ENCODE peak calls at places on chromosome 22, in seven cellular contexts. Y is GM12878, S is SK-N-SH, N is HepG2, H is K562, U is GM12891, I is H1. T is an unnamed sample.

GRCh38 chr22:17951315-17951714 is 73.0 kb downstream of the MICAL3 start:
- DNase-seq in Y (no peak), S (no peak), N (peak), H (no peak), U (no peak), I (no peak), T (no peak)

GRCh38 chr22:38276161-38276560 is 3.4 kb upstream of the TMEM184B start:
- DNase-seq in Y (no peak), S (no peak), N (no peak), H (no peak), U (no peak), I (no peak), T (no peak)

GRCh38 chr22:37008365-37008764 is 10.9 kb downstream of the TST start:
- DNase-seq in Y (no peak), S (no peak), N (no peak), H (peak), U (no peak), I (no peak), T (no peak)

GRCh38 chr22:39205344-39206021 is 39.3 kb downstream of the PDGFB start:
- DNase-seq in Y (no peak), S (no peak), N (peak), H (peak), U (no peak), I (no peak), T (peak)

GRCh38 chr22:33747576-33748180 is 172.6 kb downstream of the LARGE1 start:
- DNase-seq in Y (no peak), S (peak), N (no peak), H (no peak), U (no peak), I (no peak), T (no peak)

GRCh38 chr22:25148149-25148691 is 51.4 kb upstream of the CRYBB3 start:
- DNase-seq in Y (no peak), S (no peak), N (no peak), H (peak), U (no peak), I (no peak), T (no peak)

GRCh38 chr22:40009231-40009769 is 14.5 kb downstream of the FAM83F start:
- DNase-seq in Y (no peak), S (no peak), N (no peak), H (peak), U (no peak), I (peak), T (no peak)

GRCh38 chr22:28142361-28142801 is 223.3 kb upstream of the PITPNB start:
- DNase-seq in Y (no peak), S (no peak), N (peak), H (no peak), U (no peak), I (no peak), T (no peak)

GRCh38 chr22:38144025-38144405 is 33.5 kb upstream of the BAIAP2L2 start:
- DNase-seq in Y (no peak), S (peak), N (peak), H (no peak), U (no peak), I (no peak), T (no peak)

GRCh38 chr22:43883012-43883661 is 8.7 kb downstream of the PNPLA5 start:
- DNase-seq in Y (no peak), S (peak), N (peak), H (peak), U (peak), I (peak), T (peak)

GRCh38 chr22:43789452-43789851 is 22.7 kb downstream of the EFCAB6 start:
- DNase-seq in Y (no peak), S (peak), N (no peak), H (no peak), U (no peak), I (no peak), T (no peak)

GRCh38 chr22:36160499-36160942 is at the start of gene APOL3:
- DNase-seq in Y (peak), S (no peak), N (no peak), H (no peak), U (no peak), I (no peak), T (no peak)

GRCh38 chr22:39348909-39349505 is 784 bp upstream of the SYNGR1 start:
- DNase-seq in Y (no peak), S (peak), N (no peak), H (no peak), U (no peak), I (no peak), T (no peak)

GRCh38 chr22:37256075-37256726 is 12.1 kb upstream of the RAC2 start:
- DNase-seq in Y (no peak), S (no peak), N (no peak), H (no peak), U (no peak), I (no peak), T (no peak)

GRCh38 chr22:44776535-44777363 is 24.4 kb downstream of the ARHGAP8 start:
- DNase-seq in Y (no peak), S (no peak), N (no peak), H (no peak), U (no peak), I (no peak), T (no peak)

GRCh38 chr22:37014835-37015586 is 4.2 kb downstream of the TST start:
- DNase-seq in Y (no peak), S (no peak), N (no peak), H (peak), U (no peak), I (no peak), T (no peak)

GRCh38 chr22:37309221-37310074 is 27.1 kb downstream of the CYTH4 start:
- DNase-seq in Y (peak), S (peak), N (no peak), H (peak), U (peak), I (no peak), T (peak)

GRCh38 chr22:38255697-38256096 is 17.1 kb downstream of the TMEM184B start:
- DNase-seq in Y (no peak), S (no peak), N (no peak), H (no peak), U (no peak), I (no peak), T (no peak)

GRCh38 chr22:17773606-17774205 is 563 bp downstream of the BID start:
- DNase-seq in Y (no peak), S (peak), N (peak), H (peak), U (peak), I (peak), T (peak)

GRCh38 chr22:37999640-38000272 is 15.4 kb upstream of the SOX10 start:
- DNase-seq in Y (no peak), S (no peak), N (no peak), H (peak), U (no peak), I (no peak), T (no peak)

GRCh38 chr22:20615021-20615420 is 107.6 kb downstream of the MED15 start:
- DNase-seq in Y (no peak), S (no peak), N (no peak), H (no peak), U (no peak), I (no peak), T (no peak)

GRCh38 chr22:24271406-24271760 is 752 bp downstream of the SPECC1L start:
- DNase-seq in Y (no peak), S (no peak), N (no peak), H (peak), U (no peak), I (no peak), T (no peak)

GRCh38 chr22:26542831-26543230 is 30.6 kb upstream of the TFIP11 start:
- DNase-seq in Y (no peak), S (no peak), N (no peak), H (no peak), U (no peak), I (no peak), T (no peak)

GRCh38 chr22:27601195-27601594 is 200.4 kb downstream of the MN1 start:
- DNase-seq in Y (no peak), S (no peak), N (no peak), H (no peak), U (no peak), I (no peak), T (no peak)

GRCh38 chr22:49977578-49977977 is 17.0 kb downstream of the PIM3 start:
- DNase-seq in Y (no peak), S (peak), N (no peak), H (no peak), U (no peak), I (no peak), T (no peak)

GRCh38 chr22:23067023-23067650 is 3.2 kb upstream of the GNAZ start:
- DNase-seq in Y (no peak), S (no peak), N (no peak), H (no peak), U (no peak), I (peak), T (no peak)

GRCh38 chr22:25680949-25681348 is 61.0 kb upstream of the MYO18B start:
- DNase-seq in Y (no peak), S (no peak), N (no peak), H (no peak), U (no peak), I (no peak), T (no peak)

GRCh38 chr22:50027639-50028537 is 15.3 kb upstream of the IL17REL start:
- DNase-seq in Y (no peak), S (peak), N (no peak), H (no peak), U (no peak), I (no peak), T (peak)

GRCh38 chr22:37166675-37167066 is 17.0 kb upstream of the IL2RB start:
- DNase-seq in Y (no peak), S (peak), N (peak), H (peak), U (peak), I (peak), T (peak)

GRCh38 chr22:35615156-35615555 is 2.0 kb downstream of the MB start:
- DNase-seq in Y (no peak), S (no peak), N (no peak), H (no peak), U (no peak), I (no peak), T (no peak)

GRCh38 chr22:40176921-40177737 is 596 bp upstream of the TNRC6B start:
- DNase-seq in Y (peak), S (no peak), N (peak), H (peak), U (no peak), I (peak), T (no peak)

GRCh38 chr22:41092847-41093371 is 517 bp downstream of the EP300 start:
- DNase-seq in Y (no peak), S (peak), N (peak), H (peak), U (no peak), I (peak), T (peak)

GRCh38 chr22:22397292-22397870 is 111.2 kb downstream of the ZNF280B start:
- DNase-seq in Y (no peak), S (no peak), N (peak), H (peak), U (no peak), I (no peak), T (no peak)

GRCh38 chr22:39980635-39981034 is 14.1 kb upstream of the FAM83F start:
- DNase-seq in Y (no peak), S (no peak), N (no peak), H (no peak), U (no peak), I (no peak), T (no peak)

GRCh38 chr22:46043339-46043738 is 66.4 kb upstream of the WNT7B start:
- DNase-seq in Y (no peak), S (no peak), N (no peak), H (no peak), U (no peak), I (no peak), T (no peak)

GRCh38 chr22:45207981-45208664 is 32.6 kb downstream of the KIAA0930 start:
- DNase-seq in Y (no peak), S (no peak), N (no peak), H (no peak), U (no peak), I (no peak), T (no peak)

GRCh38 chr22:22702159-22702873 is 57.9 kb downstream of the GGTLC2 start:
- DNase-seq in Y (no peak), S (no peak), N (no peak), H (peak), U (no peak), I (no peak), T (no peak)

GRCh38 chr22:21791635-21792625 is 56.3 kb upstream of the YPEL1 start:
- DNase-seq in Y (peak), S (no peak), N (no peak), H (peak), U (no peak), I (no peak), T (no peak)

GRCh38 chr22:47377926-47378560 is 615.6 kb downstream of the TBC1D22A start:
- DNase-seq in Y (no peak), S (no peak), N (no peak), H (no peak), U (no peak), I (no peak), T (no peak)
- TF ChIP-seq TAF1 in Y (no peak), S (no peak), N (no peak), H (no peak), U (no peak), I (no peak), T (no peak)

GRCh38 chr22:42376721-42377177 is 55.5 kb downstream of the NFAM1 start:
- DNase-seq in Y (no peak), S (peak), N (no peak), H (peak), U (no peak), I (no peak), T (no peak)

GRCh38 chr22:42381152-42381551 is 51.1 kb downstream of the NFAM1 start:
- DNase-seq in Y (no peak), S (no peak), N (no peak), H (no peak), U (no peak), I (no peak), T (no peak)

GRCh38 chr22:42383287-42383686 is 48.9 kb downstream of the NFAM1 start:
- DNase-seq in Y (no peak), S (no peak), N (no peak), H (no peak), U (no peak), I (no peak), T (no peak)

GRCh38 chr22:42383851-42384417 is 48.3 kb downstream of the NFAM1 start:
- DNase-seq in Y (no peak), S (no peak), N (no peak), H (no peak), U (no peak), I (no peak), T (no peak)

GRCh38 chr22:42379961-42380537 is 52.2 kb downstream of the NFAM1 start:
- DNase-seq in Y (no peak), S (no peak), N (no peak), H (no peak), U (no peak), I (no peak), T (no peak)
- TF ChIP-seq POLR2AphosphoS5 in Y (no peak), S (no peak), N (no peak), H (no peak), U (no peak), I (no peak), T (no peak)

DNA sequence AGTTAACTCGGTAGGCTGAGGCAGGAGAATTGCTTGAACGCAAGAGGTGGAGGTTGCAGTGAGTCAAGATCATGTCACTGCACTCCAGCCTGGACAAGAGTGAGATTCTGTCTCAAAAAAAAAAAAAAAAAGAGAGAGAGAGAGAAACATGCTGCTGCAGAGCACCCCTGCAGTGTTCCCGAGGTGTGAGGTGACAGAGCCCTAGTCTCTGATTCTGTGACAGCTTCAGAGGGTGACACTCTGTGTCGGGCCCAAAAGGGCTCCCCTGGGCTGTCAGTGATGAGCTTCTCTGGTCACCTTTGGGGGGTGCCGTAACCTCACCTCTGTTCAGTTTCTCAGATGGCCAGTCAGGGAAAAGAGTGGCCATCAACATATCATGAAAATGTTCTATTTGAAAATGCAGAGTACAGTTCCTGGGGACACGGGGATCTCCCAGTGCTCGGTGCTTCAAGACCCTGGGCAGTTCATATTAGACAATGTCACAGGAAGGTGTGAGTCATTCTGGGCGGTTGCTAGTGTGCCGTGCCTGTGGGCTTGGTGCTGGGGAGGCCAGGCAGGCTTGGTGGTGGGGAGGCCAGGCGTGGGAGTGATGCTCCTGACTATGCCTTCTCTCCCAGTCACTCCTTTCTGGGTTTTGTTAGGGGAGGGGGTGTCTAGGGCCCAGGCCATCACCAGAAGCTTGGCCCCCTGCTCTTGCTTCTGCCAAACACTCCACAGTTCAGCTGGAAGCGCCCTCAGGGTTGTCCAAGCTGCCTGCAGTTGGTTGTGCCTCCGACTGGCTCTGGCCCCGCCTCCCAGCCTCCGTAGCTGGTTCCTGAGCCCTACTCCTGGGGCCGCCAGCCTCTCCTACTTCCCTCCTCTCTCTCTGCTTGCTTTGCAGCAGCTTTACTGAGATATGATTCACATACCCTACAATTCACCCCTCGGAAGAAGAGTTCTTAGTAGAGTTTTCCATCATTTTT is 52.5 kb upstream of the CLDN5 start:
- DNase-seq in Y (no peak), S (peak), N (no peak), H (peak), U (peak), I (no peak), T (peak)
- TF ChIP-seq TAF1 in Y (no peak), S (no peak), N (no peak), H (no peak), U (no peak), I (no peak), T (no peak)

DNA sequence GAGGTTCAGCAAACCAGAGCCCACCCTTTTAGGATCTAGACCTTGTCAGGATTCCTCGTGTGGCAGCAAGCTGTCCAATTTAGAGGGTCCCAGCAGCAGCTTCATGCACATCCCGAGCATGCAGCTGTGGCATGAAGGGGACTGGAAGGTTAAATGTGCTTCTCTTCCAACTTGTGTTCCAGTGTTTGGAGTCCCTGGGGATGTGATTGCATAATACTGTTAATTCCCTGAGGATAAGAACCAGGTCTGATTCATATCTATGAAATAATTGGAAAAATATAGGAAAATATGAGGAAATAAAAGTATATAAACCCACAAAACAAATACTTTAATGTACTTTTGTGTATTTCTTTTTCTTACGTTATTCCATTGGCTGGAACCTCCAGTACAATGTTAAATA is 130.5 kb downstream of the MORC2 start:
- DNase-seq in Y (no peak), S (no peak), N (no peak), H (no peak), U (no peak), I (no peak), T (no peak)
- TF ChIP-seq POLR2AphosphoS5 in Y (no peak), S (no peak), N (no peak), H (no peak), U (no peak), I (no peak), T (no peak)

GRCh38 chr22:29799217-29799680 is 32.1 kb downstream of the UQCR10 start:
- DNase-seq in Y (no peak), S (peak), N (peak), H (peak), U (no peak), I (no peak), T (no peak)
- TF ChIP-seq TAF1 in Y (no peak), S (no peak), N (peak), H (no peak), U (no peak), I (no peak), T (no peak)

GRCh38 chr22:30265851-30266444 is 703 bp downstream of the OSM start:
- DNase-seq in Y (no peak), S (no peak), N (no peak), H (peak), U (peak), I (no peak), T (peak)
- TF ChIP-seq POLR2AphosphoS5 in Y (peak), S (no peak), N (no peak), H (no peak), U (peak), I (no peak), T (peak)

T was measured in GM12892.